ENCODE peak calls at places on chromosomes 6 and 20, in eight cellular contexts. K is mesendoderm, E is heart left ventricle, N is osteocyte, B is foreskin fibroblast, Q is smooth muscle cell of the brain vasculature, P is non-pigmented ciliary epithelial cell, I is G401. J is an unnamed sample.

GRCh38 chr20:58390659-58391035 is 1.6 kb downstream of the VAPB start:
- DNase-seq in K (no peak), E (no peak), N (no peak), B (no peak), Q (no peak), P (no peak), I (no peak), J (no peak)

GRCh38 chr20:59818911-59819310 is 114.5 kb downstream of the SYCP2 start:
- DNase-seq in K (no peak), E (no peak), N (peak), B (no peak), Q (no peak), P (no peak), I (no peak), J (no peak)

GRCh38 chr6:89944826-89945407 is 50.6 kb downstream of the GJA10 start:
- DNase-seq in K (no peak), E (no peak), N (no peak), B (peak), Q (no peak), P (no peak), I (no peak), J (no peak)

GRCh38 chr20:34083137-34083536 is 28.9 kb downstream of the EIF2S2 start:
- DNase-seq in K (no peak), E (peak), N (no peak), B (peak), Q (peak), P (peak), I (peak), J (peak)

GRCh38 chr20:21523398-21523868 is 9.6 kb upstream of the NKX2-2 start:
- DNase-seq in K (no peak), E (no peak), N (peak), B (no peak), Q (no peak), P (no peak), I (no peak), J (no peak)

GRCh38 chr6:155832596-155832995 is 377.0 kb upstream of the NOX3 start:
- DNase-seq in K (peak), E (no peak), N (no peak), B (peak), Q (no peak), P (peak), I (peak), J (no peak)

GRCh38 chr20:460707-461106 is 1.6 kb downstream of the TBC1D20 start:
- DNase-seq in K (no peak), E (no peak), N (no peak), B (peak), Q (no peak), P (no peak), I (no peak), J (no peak)

GRCh38 chr6:99745651-99746050 is 139.0 kb downstream of the PRDM13 start:
- DNase-seq in K (peak), E (no peak), N (no peak), B (no peak), Q (no peak), P (peak), I (no peak), J (no peak)

GRCh38 chr20:7742479-7742878 is 197.8 kb downstream of the HAO1 start:
- DNase-seq in K (no peak), E (no peak), N (no peak), B (peak), Q (no peak), P (peak), I (no peak), J (no peak)

GRCh38 chr20:19775353-19776201 is 17.5 kb downstream of the RIN2 start:
- DNase-seq in K (no peak), E (no peak), N (no peak), B (peak), Q (no peak), P (no peak), I (no peak), J (no peak)

GRCh38 chr20:49568491-49569151 is 684 bp upstream of the PTGIS start:
- DNase-seq in K (peak), E (no peak), N (no peak), B (no peak), Q (no peak), P (no peak), I (peak), J (peak)

GRCh38 chr6:37783831-37784584 is 35.5 kb upstream of the ZFAND3 start:
- DNase-seq in K (peak), E (no peak), N (no peak), B (peak), Q (no peak), P (no peak), I (peak), J (no peak)